ENCODE peak calls at places on chromosomes 3 and 15, in ten cellular contexts. D is A549, L is cardiac muscle cell, U is B cell, Y is RWPE1, P is GM12864, M is astrocyte of the spinal cord, S is neural crest cell, E is NB4, H is mesothelial cell of epicardium. I is an unnamed sample.

GRCh38 chr3:70433091-70433490 is 120.7 kb upstream of the MDFIC2 start:
- DNase-seq in S (no peak), P (no peak), D (no peak), H (no peak), U (no peak), E (no peak), M (peak; percentile 60), L (peak; percentile 0), Y (no peak), I (no peak)

GRCh38 chr3:45084820-45085816 is 59.0 kb downstream of the CLEC3B start:
- DNase-seq in S (no peak), M (peak; percentile 96), U (no peak), E (no peak), D (no peak), L (peak; percentile 80), H (no peak), Y (no peak), P (no peak), I (no peak)

GRCh38 chr15:75836953-75837321 is 6.3 kb upstream of the UBE2Q2 start:
- DNase-seq in D (no peak), S (no peak), E (peak; percentile 96), L (peak; percentile 75), U (no peak), Y (peak; percentile 57), P (peak; percentile 58), H (no peak), M (peak; percentile 90), I (no peak)

GRCh38 chr3:13475871-13476590 is 4.1 kb upstream of the HDAC11 start:
- DNase-seq in E (no peak), P (no peak), M (no peak), Y (no peak), U (no peak), D (no peak), L (no peak), S (no peak), H (no peak), I (no peak)

GRCh38 chr3:11545186-11545851 is 98.4 kb downstream of the VGLL4 start:
- DNase-seq in Y (no peak), S (no peak), H (no peak), L (no peak), P (no peak), D (no peak), U (no peak), E (no peak), M (no peak), I (no peak)

GRCh38 chr3:14461748-14462324 is 59.4 kb downstream of the SLC6A6 start:
- DNase-seq in E (peak; percentile 58), H (no peak), U (peak; percentile 69), M (peak; percentile 73), S (peak; percentile 28), Y (peak; percentile 56), L (peak; percentile 82), D (peak; percentile 71), P (no peak), I (peak; percentile 80)

GRCh38 chr15:75200765-75201608 is 695 bp upstream of the C15orf39 start:
- DNase-seq in U (peak; percentile 66), D (no peak), H (no peak), L (no peak), E (peak; percentile 49), S (no peak), P (peak; percentile 60), Y (peak; percentile 92), M (peak; percentile 26), I (peak; percentile 38)

GRCh38 chr3:10395671-10396070 is 74.8 kb upstream of the SEC13 start:
- DNase-seq in H (no peak), L (no peak), D (no peak), M (no peak), S (no peak), P (peak; percentile 5), Y (no peak), E (no peak), U (peak; percentile 39), I (no peak)

GRCh38 chr3:155370764-155371503 is 77.5 kb upstream of the STRIT1 start:
- DNase-seq in U (no peak), L (no peak), Y (no peak), H (no peak), D (no peak), S (no peak), P (no peak), M (no peak), E (no peak), I (no peak)

GRCh38 chr3:88882121-88882520 is 225.3 kb upstream of the EPHA3 start:
- DNase-seq in M (no peak), S (no peak), E (no peak), L (no peak), U (no peak), P (no peak), D (no peak), Y (no peak), H (no peak), I (no peak)

GRCh38 chr15:83284563-83285283 is at the start of gene BNC1:
- DNase-seq in M (peak; percentile 45), Y (peak; percentile 67), D (no peak), P (no peak), L (peak; percentile 43), S (peak; percentile 20), U (peak; percentile 45), E (no peak), H (no peak), I (peak; percentile 67)

GRCh38 chr3:188553569-188553968 is 399.6 kb downstream of the LPP start:
- DNase-seq in H (no peak), S (no peak), Y (no peak), E (no peak), L (no peak), D (no peak), M (no peak), P (no peak), U (no peak), I (no peak)

GRCh38 chr3:38142959-38143358 is 4.5 kb downstream of the MYD88 start:
- DNase-seq in L (no peak), S (no peak), U (no peak), H (no peak), Y (no peak), D (no peak), E (no peak), M (no peak), P (no peak), I (no peak)

GRCh38 chr15:74725241-74725774 is at the start of gene CYP1A1:
- DNase-seq in P (no peak), H (no peak), S (peak; percentile 32), L (peak; percentile 3), E (peak; percentile 29), U (no peak), Y (peak; percentile 27), M (no peak), D (peak; percentile 44), I (peak; percentile 49)

GRCh38 chr15:43893956-43894355 is 67.2 kb downstream of the WDR76 start:
- DNase-seq in E (no peak), L (no peak), H (no peak), P (no peak), M (no peak), Y (no peak), D (no peak), U (no peak), S (no peak), I (no peak)

DNA sequence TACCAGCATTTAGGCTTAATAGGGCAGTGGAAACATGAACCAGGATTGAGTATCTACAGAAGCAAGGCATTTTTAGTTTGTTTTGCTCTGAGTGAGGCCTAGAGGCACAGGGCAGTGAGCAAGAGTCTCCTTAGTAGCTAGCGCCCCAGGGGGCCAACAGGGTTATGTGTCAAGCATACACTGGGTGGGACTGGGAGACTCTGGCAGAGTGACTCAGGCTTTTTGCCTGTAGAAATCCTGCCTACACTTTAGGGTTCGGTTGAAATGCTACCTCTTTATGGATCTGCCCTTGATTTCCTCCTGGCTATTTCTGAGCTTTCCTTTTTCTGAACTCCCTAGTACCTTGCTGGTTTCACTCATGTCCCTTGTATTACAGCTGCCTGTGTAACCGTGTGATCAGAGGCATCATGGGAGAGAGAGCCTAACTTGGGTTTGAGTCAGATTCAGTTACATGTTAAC is 72.2 kb downstream of the TOP2B start:
- DNase-seq in M (peak; percentile 85), L (peak; percentile 86), Y (peak; percentile 20), D (peak; percentile 46), U (no peak), P (no peak), E (peak; percentile 79), H (no peak), S (no peak), I (peak; percentile 43)
- TF ChIP-seq CTCF in M (no peak), L (peak; percentile 56), Y (no peak), D (peak; percentile 48), U (no peak), P (peak; percentile 3), E (no peak), H (no peak), S (no peak), I (peak; percentile 11)

GRCh38 chr3:48656841-48657281 is 5.8 kb downstream of the CELSR3 start:
- DNase-seq in D (no peak), U (no peak), P (no peak), L (no peak), H (no peak), S (no peak), Y (no peak), M (no peak), E (no peak), I (no peak)

GRCh38 chr3:48652923-48653715 is 9.6 kb downstream of the CELSR3 start:
- DNase-seq in D (no peak), S (no peak), H (no peak), E (no peak), P (no peak), M (no peak), Y (no peak), L (no peak), U (no peak), I (no peak)

GRCh38 chr3:48655586-48655985 is 7.1 kb downstream of the CELSR3 start:
- DNase-seq in S (no peak), H (no peak), D (no peak), U (peak; percentile 79), L (no peak), M (no peak), P (no peak), E (no peak), Y (no peak), I (no peak)

GRCh38 chr3:48655063-48655462 is 7.6 kb downstream of the CELSR3 start:
- DNase-seq in M (no peak), H (no peak), P (no peak), Y (no peak), E (no peak), S (no peak), L (no peak), D (no peak), U (no peak), I (no peak)

GRCh38 chr3:48656061-48656840 is 6.4 kb downstream of the CELSR3 start:
- DNase-seq in U (peak; percentile 98), Y (peak; percentile 85), P (no peak), H (peak; percentile 55), L (peak; percentile 85), S (peak; percentile 82), D (peak; percentile 82), M (peak; percentile 52), E (peak; percentile 78), I (peak; percentile 95)
- TF ChIP-seq CTCF in U (peak; percentile 83), Y (peak; percentile 82), P (peak; percentile 67), H (peak; percentile 72), L (peak; percentile 53), S (peak; percentile 77), D (peak; percentile 69), M (peak; percentile 55), E (peak; percentile 58), I (peak; percentile 76)

GRCh38 chr15:51735211-51735610 is 2.2 kb downstream of the LYSMD2 start:
- DNase-seq in E (peak; percentile 57), P (no peak), H (no peak), U (no peak), S (no peak), Y (no peak), M (no peak), L (no peak), D (no peak), I (no peak)
- TF ChIP-seq CTCF in E (peak; percentile 20), P (peak; percentile 48), H (no peak), U (no peak), S (no peak), Y (no peak), M (no peak), L (no peak), D (peak; percentile 18), I (peak; percentile 10)

GRCh38 chr15:86743283-86743903 is 663.7 kb downstream of the AGBL1 start:
- DNase-seq in D (peak; percentile 10), L (no peak), U (no peak), P (no peak), Y (peak; percentile 20), S (peak; percentile 41), E (peak; percentile 57), H (peak; percentile 22), M (no peak), I (peak; percentile 82)
- TF ChIP-seq CTCF in D (peak; percentile 41), L (peak; percentile 5), U (no peak), P (peak; percentile 55), Y (peak; percentile 46), S (peak; percentile 75), E (peak; percentile 94), H (peak; percentile 62), M (peak; percentile 27), I (peak; percentile 98)

I was measured in neural progenitor cell.